ENCODE peak calls at places on chromosomes 12 and 14, in ten cellular contexts. O is tibial nerve, M is brain microvascular endothelial cell, W is suprapubic skin, B is IMR-90, E is RWPE1, C is caudate nucleus, N is substantia nigra, J is stomach, L is A549. H is an unnamed sample.

GRCh38 chr12:65778268-65779090 is 45.8 kb upstream of the HMGA2 start:
- DNase-seq in O (no peak), M (no peak), W (no peak), B (peak), E (peak), C (no peak), N (no peak), J (no peak), L (no peak), H (no peak)

GRCh38 chr12:52691076-52691764 is 11.0 kb upstream of the KRT1 start:
- DNase-seq in O (no peak), M (no peak), W (no peak), B (no peak), E (no peak), C (no peak), N (peak), J (no peak), L (no peak), H (no peak)

GRCh38 chr14:39025250-39025809 is 77.7 kb downstream of the SEC23A start:
- DNase-seq in O (no peak), M (no peak), W (no peak), B (no peak), E (no peak), C (no peak), N (no peak), J (no peak), L (no peak), H (no peak)

GRCh38 chr14:41505491-41505890 is 101.2 kb upstream of the LRFN5 start:
- DNase-seq in O (no peak), M (no peak), W (no peak), B (no peak), E (no peak), C (no peak), N (no peak), J (no peak), L (no peak), H (no peak)

GRCh38 chr12:50635356-50635755 is 128.5 kb upstream of the ATF1 start:
- DNase-seq in O (no peak), M (no peak), W (no peak), B (no peak), E (no peak), C (no peak), N (no peak), J (peak), L (no peak), H (no peak)

GRCh38 chr12:108671110-108671509 is 37.4 kb upstream of the SELPLG start:
- DNase-seq in O (no peak), M (no peak), W (no peak), B (no peak), E (no peak), C (no peak), N (no peak), J (no peak), L (no peak), H (no peak)

GRCh38 chr12:124021025-124021406 is 48.0 kb downstream of the ZNF664 start:
- DNase-seq in O (no peak), M (no peak), W (no peak), B (no peak), E (no peak), C (no peak), N (no peak), J (no peak), L (no peak), H (no peak)

GRCh38 chr14:79502751-79503148 is 708.6 kb downstream of the DIO2 start:
- DNase-seq in O (no peak), M (no peak), W (no peak), B (peak), E (no peak), C (no peak), N (no peak), J (no peak), L (no peak), H (no peak)

GRCh38 chr12:45220366-45220931 is 4.6 kb downstream of the ANO6 start:
- DNase-seq in O (no peak), M (no peak), W (no peak), B (no peak), E (peak), C (no peak), N (no peak), J (no peak), L (no peak), H (no peak)

GRCh38 chr14:42222924-42223471 is 616.3 kb downstream of the LRFN5 start:
- DNase-seq in O (peak), M (peak), W (no peak), B (peak), E (peak), C (no peak), N (no peak), J (no peak), L (no peak), H (no peak)

GRCh38 chr14:81009339-81009738 is 53.9 kb downstream of the TSHR start:
- DNase-seq in O (no peak), M (no peak), W (no peak), B (no peak), E (no peak), C (no peak), N (no peak), J (no peak), L (no peak), H (no peak)

GRCh38 chr12:117837737-117838050 is 131.1 kb downstream of the KSR2 start:
- DNase-seq in O (no peak), M (no peak), W (no peak), B (no peak), E (no peak), C (no peak), N (no peak), J (no peak), L (no peak), H (no peak)

GRCh38 chr12:87995581-87996178 is 33.5 kb downstream of the C12orf50 start:
- DNase-seq in O (peak), M (peak), W (no peak), B (peak), E (peak), C (peak), N (peak), J (peak), L (peak), H (no peak)

GRCh38 chr12:15428632-15429031 is 106.3 kb downstream of the PTPRO start:
- DNase-seq in O (no peak), M (no peak), W (no peak), B (no peak), E (no peak), C (no peak), N (no peak), J (no peak), L (no peak), H (no peak)

GRCh38 chr12:111570090-111570961 is 28.8 kb downstream of the ATXN2 start:
- DNase-seq in O (no peak), M (peak), W (no peak), B (peak), E (peak), C (no peak), N (no peak), J (no peak), L (peak), H (no peak)

GRCh38 chr14:88013750-88014349 is 8.9 kb downstream of the GPR65 start:
- DNase-seq in O (peak), M (peak), W (peak), B (peak), E (peak), C (peak), N (peak), J (peak), L (peak), H (peak)

GRCh38 chr12:104055686-104056388 is 5.8 kb upstream of the GLT8D2 start:
- DNase-seq in O (no peak), M (no peak), W (no peak), B (peak), E (no peak), C (no peak), N (peak), J (peak), L (no peak), H (no peak)

GRCh38 chr14:34331728-34332623 is 130.1 kb downstream of the SPTSSA start:
- DNase-seq in O (peak), M (peak), W (peak), B (peak), E (peak), C (peak), N (peak), J (peak), L (peak), H (no peak)

GRCh38 chr12:124774054-124774461 is 89.6 kb downstream of the SCARB1 start:
- DNase-seq in O (no peak), M (no peak), W (no peak), B (no peak), E (no peak), C (no peak), N (no peak), J (no peak), L (no peak), H (no peak)

GRCh38 chr12:98646165-98646764 is 1.2 kb downstream of the APAF1 start:
- DNase-seq in O (no peak), M (no peak), W (no peak), B (peak), E (no peak), C (no peak), N (no peak), J (no peak), L (no peak), H (no peak)

GRCh38 chr14:75452324-75452723 is 24.5 kb downstream of the JDP2 start:
- DNase-seq in O (no peak), M (no peak), W (no peak), B (no peak), E (no peak), C (no peak), N (no peak), J (no peak), L (no peak), H (no peak)

GRCh38 chr14:64639340-64639821 is 64.8 kb upstream of the PLEKHG3 start:
- DNase-seq in O (no peak), M (peak), W (peak), B (peak), E (no peak), C (no peak), N (no peak), J (no peak), L (no peak), H (no peak)

GRCh38 chr12:109302770-109303169 is 6.3 kb downstream of the FOXN4 start:
- DNase-seq in O (no peak), M (no peak), W (no peak), B (no peak), E (no peak), C (no peak), N (no peak), J (no peak), L (no peak), H (no peak)

GRCh38 chr14:71464840-71465239 is 467.4 kb upstream of the RGS6 start:
- DNase-seq in O (no peak), M (no peak), W (no peak), B (no peak), E (no peak), C (no peak), N (no peak), J (no peak), L (no peak), H (no peak)

GRCh38 chr12:95622879-95623278 is 71.6 kb upstream of the USP44 start:
- DNase-seq in O (no peak), M (no peak), W (no peak), B (no peak), E (no peak), C (no peak), N (no peak), J (no peak), L (no peak), H (no peak)

GRCh38 chr14:104249092-104249491 is 110.7 kb downstream of the KIF26A start:
- DNase-seq in O (no peak), M (no peak), W (peak), B (no peak), E (no peak), C (no peak), N (no peak), J (no peak), L (no peak), H (peak)

GRCh38 chr12:57883700-57884099 is 37.2 kb upstream of the CTDSP2 start:
- DNase-seq in O (no peak), M (no peak), W (no peak), B (no peak), E (no peak), C (no peak), N (no peak), J (no peak), L (no peak), H (no peak)

GRCh38 chr14:28161040-28161439 is 605.5 kb upstream of the FOXG1 start:
- DNase-seq in O (no peak), M (no peak), W (no peak), B (no peak), E (no peak), C (no peak), N (no peak), J (no peak), L (no peak), H (no peak)

GRCh38 chr12:92784356-92784755 is 81.6 kb downstream of the PLEKHG7 start:
- DNase-seq in O (no peak), M (no peak), W (no peak), B (peak), E (peak), C (no peak), N (no peak), J (no peak), L (no peak), H (no peak)

GRCh38 chr12:92786045-92786444 is 83.3 kb downstream of the PLEKHG7 start:
- DNase-seq in O (no peak), M (no peak), W (no peak), B (peak), E (no peak), C (no peak), N (no peak), J (no peak), L (no peak), H (no peak)

GRCh38 chr12:92784795-92785562 is 82.2 kb downstream of the PLEKHG7 start:
- DNase-seq in O (no peak), M (peak), W (no peak), B (peak), E (peak), C (no peak), N (no peak), J (no peak), L (peak), H (no peak)

GRCh38 chr12:92779902-92780301 is 77.1 kb downstream of the PLEKHG7 start:
- DNase-seq in O (no peak), M (no peak), W (no peak), B (no peak), E (no peak), C (no peak), N (no peak), J (no peak), L (no peak), H (no peak)

GRCh38 chr12:92785563-92785950 is 82.8 kb downstream of the PLEKHG7 start:
- DNase-seq in O (no peak), M (no peak), W (no peak), B (no peak), E (no peak), C (no peak), N (no peak), J (no peak), L (no peak), H (no peak)
- H3K27ac ChIP-seq in O (no peak), M (no peak), W (no peak), B (no peak), E (no peak), C (no peak), N (no peak), J (no peak), L (no peak), H (no peak)

DNA sequence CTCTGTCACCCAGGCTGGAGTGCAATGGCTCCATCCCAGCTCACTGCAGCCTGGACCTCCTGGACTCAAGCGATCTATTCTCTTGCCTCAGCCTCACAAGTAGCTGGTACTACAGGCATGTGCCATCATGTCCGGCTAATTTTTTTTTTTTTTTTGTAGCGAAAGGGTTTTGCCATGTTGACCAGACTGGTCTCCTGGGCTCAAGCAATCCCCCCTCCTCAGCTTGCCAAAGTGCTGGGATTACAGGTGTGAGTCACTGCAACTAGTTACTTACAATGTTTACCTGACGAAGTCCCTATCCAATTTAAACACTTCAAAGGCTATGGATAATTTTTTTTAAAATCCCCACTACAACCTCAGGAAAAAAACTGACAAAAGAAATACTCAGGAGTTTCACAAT is 1.8 kb downstream of the KRR1 start:
- DNase-seq in O (no peak), M (no peak), W (no peak), B (no peak), E (no peak), C (no peak), N (no peak), J (no peak), L (no peak), H (no peak)
- H3K27ac ChIP-seq in O (no peak), M (no peak), W (no peak), B (peak), E (no peak), C (no peak), N (no peak), J (no peak), L (no peak), H (no peak)

DNA sequence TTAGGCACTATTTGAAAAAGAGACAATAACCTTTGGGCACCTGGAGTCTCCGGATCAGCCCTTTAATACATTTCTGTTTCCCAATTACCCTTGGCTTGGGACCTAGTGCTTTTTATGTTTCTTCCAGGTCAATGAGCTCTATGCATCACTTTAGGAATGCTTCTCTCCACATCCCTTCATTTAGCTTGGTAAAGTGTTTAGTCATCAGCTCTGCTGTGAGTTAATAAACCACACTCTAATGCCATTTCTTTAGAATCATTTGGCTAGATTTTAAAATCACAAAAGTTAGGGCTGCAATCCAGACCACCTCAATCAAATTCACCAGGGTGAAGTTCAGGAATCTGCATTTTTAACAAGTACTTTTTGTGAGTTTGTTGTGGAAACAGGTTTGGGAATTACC is 41.7 kb downstream of the RASSF9 start:
- DNase-seq in O (no peak), M (peak), W (no peak), B (peak), E (no peak), C (no peak), N (no peak), J (no peak), L (no peak), H (no peak)
- H3K27ac ChIP-seq in O (no peak), M (no peak), W (no peak), B (no peak), E (no peak), C (no peak), N (no peak), J (no peak), L (no peak), H (no peak)

DNA sequence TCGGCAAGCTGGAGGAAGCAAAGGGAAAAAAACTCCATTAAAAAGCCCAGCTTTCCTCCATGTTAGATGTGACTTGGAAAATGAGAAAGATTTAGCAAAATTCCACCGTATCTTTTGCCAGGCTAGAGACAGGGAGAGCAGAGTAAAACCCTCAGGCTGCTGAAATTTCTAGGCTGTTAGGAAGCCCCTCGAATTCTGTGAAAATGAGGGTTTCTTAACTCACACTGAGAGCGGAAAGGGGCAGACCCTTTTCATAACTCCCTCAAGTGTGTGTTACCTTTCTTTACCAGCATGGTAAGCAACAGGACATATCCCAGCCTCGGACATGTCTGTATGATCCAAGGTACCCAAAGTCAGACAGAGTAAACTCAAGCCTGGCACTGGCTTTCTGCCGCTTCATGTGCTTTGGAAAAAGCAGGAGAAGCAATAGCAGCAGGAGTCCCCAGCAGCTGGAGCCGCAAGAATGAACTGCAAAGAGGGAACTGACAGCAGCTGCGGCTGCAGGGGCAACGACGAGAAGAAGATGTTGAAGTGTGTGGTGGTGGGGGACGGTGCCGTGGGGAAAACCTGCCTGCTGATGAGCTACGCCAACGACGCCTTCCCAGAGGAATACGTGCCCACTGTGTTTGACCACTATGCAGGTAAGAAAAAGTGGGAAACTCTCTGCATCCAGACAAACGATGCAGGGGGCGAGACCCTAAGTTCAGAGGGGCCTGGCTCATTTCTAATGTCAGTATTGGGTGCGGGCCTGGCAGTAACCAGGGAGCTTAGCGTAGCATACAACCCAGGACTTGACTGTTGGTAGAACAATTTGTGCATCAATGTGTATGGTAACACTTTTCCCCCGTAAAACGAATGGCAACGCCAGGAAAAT is at the start of gene RHOJ:
- DNase-seq in O (peak), M (peak), W (no peak), B (peak), E (no peak), C (no peak), N (peak), J (no peak), L (no peak), H (no peak)
- H3K27ac ChIP-seq in O (peak), M (peak), W (peak), B (peak), E (peak), C (peak), N (peak), J (peak), L (no peak), H (peak)

DNA sequence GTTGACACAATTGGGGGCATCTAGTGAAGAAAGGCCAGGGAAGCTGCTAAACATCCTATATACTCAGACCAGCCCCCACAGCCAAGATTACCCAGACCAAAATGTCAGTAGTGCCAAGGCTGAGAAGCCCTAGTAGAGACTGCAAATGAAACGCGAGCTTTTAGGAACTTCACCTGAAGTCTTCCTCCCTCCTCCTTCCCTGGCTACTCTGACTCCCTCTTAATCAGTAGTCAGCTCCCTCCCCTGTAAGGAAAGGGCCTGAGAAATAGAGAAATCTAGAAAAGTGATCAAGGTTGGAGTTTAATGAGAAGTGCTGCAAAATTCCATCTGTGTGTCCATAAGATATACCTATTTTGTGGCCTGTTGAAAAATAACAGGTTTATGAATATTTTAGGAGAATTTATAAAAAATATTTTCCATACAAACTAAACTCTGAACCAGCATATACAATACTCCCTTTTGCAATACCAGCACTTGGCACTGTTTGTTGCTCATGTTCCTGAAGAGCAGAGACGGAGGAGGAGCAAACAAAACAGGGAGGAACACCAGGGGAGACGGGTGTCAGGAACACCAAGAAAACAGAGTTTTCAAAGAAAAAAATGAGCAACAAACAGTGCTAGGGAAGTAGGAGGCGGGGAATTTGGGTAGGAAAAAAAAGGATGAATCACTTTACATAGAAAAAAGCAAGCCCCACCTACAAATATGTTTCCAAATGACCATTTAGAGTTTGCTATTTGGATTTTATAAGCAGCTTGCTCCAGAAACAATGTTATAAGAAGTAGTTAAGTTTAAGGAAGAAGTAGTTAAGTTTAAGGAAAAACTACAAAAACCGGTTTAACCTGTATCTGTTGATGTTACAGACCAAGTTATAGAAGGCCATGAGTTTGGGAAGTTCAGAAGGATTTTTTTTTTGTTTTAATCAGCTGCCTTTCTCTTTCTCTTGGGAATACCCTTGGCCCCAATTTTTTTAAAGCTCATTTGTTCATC is 282.1 kb upstream of the GRIP1 start:
- DNase-seq in O (no peak), M (no peak), W (no peak), B (no peak), E (peak), C (no peak), N (no peak), J (no peak), L (no peak), H (no peak)
- H3K27ac ChIP-seq in O (no peak), M (no peak), W (no peak), B (no peak), E (no peak), C (no peak), N (no peak), J (no peak), L (no peak), H (no peak)

H was measured in ascending aorta.